ENCODE peak calls at places on chromosome 9, in four cellular contexts. Z is A549, X is IMR-90, G is right lobe of liver. N is an unnamed sample.

GRCh38 chr9:131807131-131807990 is 67.5 kb upstream of the RAPGEF1 start:
- DNase-seq in X (no peak), G (no peak), Z (no peak), N (no peak)

GRCh38 chr9:111148994-111149759 is 110.9 kb upstream of the LPAR1 start:
- DNase-seq in G (no peak), X (no peak), Z (peak; percentile 13), N (no peak)

GRCh38 chr9:114779352-114779845 is 26.4 kb downstream of the TNFSF15 start:
- DNase-seq in G (peak; percentile 76), X (no peak), Z (peak; percentile 92), N (no peak)

GRCh38 chr9:97567182-97567893 is 65.8 kb downstream of the TSTD2 start:
- DNase-seq in Z (no peak), X (no peak), G (no peak), N (no peak)

GRCh38 chr9:4425358-4426045 is 64.8 kb upstream of the SLC1A1 start:
- DNase-seq in Z (peak; percentile 2), G (no peak), X (no peak), N (no peak)

GRCh38 chr9:116998305-116998704 is 311.2 kb downstream of the TRIM32 start:
- DNase-seq in G (no peak), X (peak; percentile 37), Z (no peak), N (peak; percentile 1)

GRCh38 chr9:5784526-5785315 is 48.2 kb downstream of the ERMP1 start:
- DNase-seq in G (no peak), X (no peak), Z (no peak), N (no peak)

GRCh38 chr9:90659626-90660364 is 17.2 kb upstream of the DIRAS2 start:
- DNase-seq in Z (no peak), X (peak; percentile 28), G (no peak), N (no peak)

GRCh38 chr9:22100626-22101025 is 91.5 kb upstream of the CDKN2B start:
- DNase-seq in G (no peak), X (no peak), Z (no peak), N (peak; percentile 2)

GRCh38 chr9:99040911-99041582 is 63.9 kb upstream of the TGFBR1 start:
- DNase-seq in X (peak; percentile 87), Z (peak; percentile 5), G (no peak), N (no peak)

GRCh38 chr9:89407070-89407469 is 88.8 kb downstream of the SECISBP2 start:
- DNase-seq in X (no peak), Z (no peak), G (no peak), N (no peak)

GRCh38 chr9:10062629-10063395 is 550.0 kb downstream of the PTPRD start:
- DNase-seq in G (no peak), Z (no peak), X (peak; percentile 47), N (no peak)

GRCh38 chr9:27538668-27539067 is 9.1 kb upstream of the MOB3B start:
- DNase-seq in Z (no peak), X (no peak), G (no peak), N (no peak)

GRCh38 chr9:2018764-2019548 is 3.8 kb downstream of the SMARCA2 start:
- DNase-seq in X (no peak), G (no peak), Z (no peak), N (peak; percentile 41)

GRCh38 chr9:463455-464125 is 248.9 kb downstream of the DOCK8 start:
- DNase-seq in Z (peak; percentile 74), X (no peak), G (peak; percentile 34), N (no peak)

GRCh38 chr9:108761530-108762347 is 94.0 kb downstream of the ACTL7B start:
- DNase-seq in G (peak; percentile 26), Z (peak; percentile 50), X (peak; percentile 51), N (peak; percentile 67)

GRCh38 chr9:93663877-93664548 is 87.6 kb downstream of the PHF2 start:
- DNase-seq in G (peak; percentile 8), X (no peak), Z (no peak), N (no peak)

GRCh38 chr9:92619601-92620300 is 50.2 kb downstream of the IPPK start:
- DNase-seq in X (no peak), G (no peak), Z (no peak), N (no peak)

GRCh38 chr9:136512651-136513066 is 29.8 kb upstream of the SEC16A start:
- DNase-seq in X (no peak), G (no peak), Z (no peak), N (no peak)
- TF ChIP-seq POLR2A in X (no peak), G (no peak), Z (no peak), N (no peak)

GRCh38 chr9:130024597-130024994 is 18.4 kb downstream of the FNBP1 start:
- DNase-seq in X (peak; percentile 47), G (peak; percentile 63), Z (peak; percentile 55), N (no peak)

GRCh38 chr9:130021123-130021522 is 21.9 kb downstream of the FNBP1 start:
- DNase-seq in X (no peak), Z (no peak), G (no peak), N (no peak)

GRCh38 chr9:130023147-130023787 is 19.7 kb downstream of the FNBP1 start:
- DNase-seq in Z (no peak), X (no peak), G (no peak), N (no peak)

GRCh38 chr9:130023994-130024596 is 18.9 kb downstream of the FNBP1 start:
- DNase-seq in Z (no peak), G (no peak), X (no peak), N (no peak)

GRCh38 chr9:130022566-130023146 is 20.3 kb downstream of the FNBP1 start:
- DNase-seq in G (no peak), Z (no peak), X (no peak), N (no peak)
- TF ChIP-seq POLR2A in G (no peak), Z (no peak), X (no peak), N (no peak)

DNA sequence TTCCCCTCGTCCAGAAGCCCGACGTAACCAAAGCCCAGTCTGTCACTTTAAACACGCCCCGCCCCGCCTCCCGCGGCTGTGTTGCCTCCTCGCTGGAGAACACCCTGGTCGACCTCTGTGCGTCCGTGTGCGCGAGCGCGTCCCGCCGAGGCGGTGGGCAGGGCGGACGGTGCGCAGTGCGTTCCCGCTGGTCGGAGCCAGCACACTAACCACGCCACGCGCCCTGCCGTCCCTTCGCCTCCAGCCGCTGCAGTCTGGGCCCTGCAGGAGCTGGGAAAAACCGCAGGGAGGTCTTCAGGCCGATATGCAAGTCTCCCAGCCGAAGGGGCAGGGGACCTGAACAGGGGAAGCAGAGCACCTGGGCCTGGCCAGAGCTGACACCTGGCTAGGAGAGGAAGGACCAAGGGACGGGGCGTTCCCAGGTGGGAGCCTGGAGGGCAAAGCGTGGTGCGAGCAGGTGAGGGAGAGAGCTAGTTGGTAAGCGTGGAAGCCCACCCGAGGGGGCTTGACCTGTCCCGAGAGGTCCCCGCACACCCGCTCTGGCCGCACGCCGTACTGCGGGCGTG is 1.3 kb upstream of the PHPT1 start:
- DNase-seq in G (peak; percentile 92), Z (peak; percentile 91), X (peak; percentile 73), N (peak; percentile 84)
- TF ChIP-seq POLR2A in G (peak; percentile 86), Z (peak; percentile 97), X (peak; percentile 24), N (no peak)

GRCh38 chr9:35748858-35749514 is at the start of the genes GBA2 and RGP1:
- DNase-seq in X (peak; percentile 43), G (peak; percentile 93), Z (peak; percentile 81), N (peak; percentile 87)
- TF ChIP-seq POLR2A in X (peak; percentile 61), G (peak; percentile 87), Z (peak; percentile 42), N (peak; percentile 64)

N was measured in erythroblast.